ENCODE peak calls at places on chromosomes 13 and 19, in five cellular contexts. One of them, this sample, is unnamed.

GRCh38 chr19:16420781-16421386 is 50.9 kb downstream of the EPS15L1 start:
- DNase-seq in astrocyte of the spinal cord: no peak
- DNase-seq in GM12865: no peak
- DNase-seq in uterus: no peak
- DNase-seq in CD8-positive, alpha-beta T cell: no peak
- DNase-seq in this sample: no peak

GRCh38 chr19:4319067-4319718 is 14.8 kb downstream of the FSD1 start:
- DNase-seq in astrocyte of the spinal cord: no peak
- DNase-seq in GM12865: no peak
- DNase-seq in uterus: no peak
- DNase-seq in CD8-positive, alpha-beta T cell: no peak
- DNase-seq in this sample: no peak

GRCh38 chr19:21691656-21692055 is 75.7 kb downstream of the ZNF100 start:
- DNase-seq in astrocyte of the spinal cord: no peak
- DNase-seq in GM12865: no peak
- DNase-seq in uterus: peak
- DNase-seq in CD8-positive, alpha-beta T cell: no peak
- DNase-seq in this sample: no peak

GRCh38 chr13:73056054-73056962 is 2.5 kb upstream of the KLF5 start:
- DNase-seq in astrocyte of the spinal cord: peak
- DNase-seq in GM12865: no peak
- DNase-seq in uterus: no peak
- DNase-seq in CD8-positive, alpha-beta T cell: no peak
- DNase-seq in this sample: no peak

GRCh38 chr13:70896136-70896535 is 787.9 kb upstream of the KLHL1 start:
- DNase-seq in astrocyte of the spinal cord: no peak
- DNase-seq in GM12865: no peak
- DNase-seq in uterus: no peak
- DNase-seq in CD8-positive, alpha-beta T cell: no peak
- DNase-seq in this sample: no peak

GRCh38 chr19:38401148-38401547 is 1.7 kb upstream of the FAM98C start:
- DNase-seq in astrocyte of the spinal cord: peak
- DNase-seq in GM12865: no peak
- DNase-seq in uterus: no peak
- DNase-seq in CD8-positive, alpha-beta T cell: no peak
- DNase-seq in this sample: no peak

GRCh38 chr13:109844396-109844795 is 58.0 kb upstream of the IRS2 start:
- DNase-seq in astrocyte of the spinal cord: peak
- DNase-seq in GM12865: no peak
- DNase-seq in uterus: no peak
- DNase-seq in CD8-positive, alpha-beta T cell: no peak
- DNase-seq in this sample: no peak

GRCh38 chr19:5961969-5962945 is 15.7 kb downstream of the RANBP3 start:
- DNase-seq in astrocyte of the spinal cord: peak
- DNase-seq in GM12865: no peak
- DNase-seq in uterus: no peak
- DNase-seq in CD8-positive, alpha-beta T cell: peak
- DNase-seq in this sample: no peak

GRCh38 chr13:29487466-29488454 is 107.7 kb downstream of the SLC7A1 start:
- DNase-seq in astrocyte of the spinal cord: no peak
- DNase-seq in GM12865: no peak
- DNase-seq in uterus: no peak
- DNase-seq in CD8-positive, alpha-beta T cell: no peak
- DNase-seq in this sample: no peak

GRCh38 chr13:91383836-91384235 is 14.6 kb upstream of the GPC5 start:
- DNase-seq in astrocyte of the spinal cord: no peak
- DNase-seq in GM12865: no peak
- DNase-seq in uterus: no peak
- DNase-seq in CD8-positive, alpha-beta T cell: no peak
- DNase-seq in this sample: no peak

GRCh38 chr19:35124098-35125060 is 8.8 kb downstream of the FXYD3 start:
- DNase-seq in astrocyte of the spinal cord: peak
- DNase-seq in GM12865: peak
- DNase-seq in uterus: peak
- DNase-seq in CD8-positive, alpha-beta T cell: peak
- DNase-seq in this sample: peak

GRCh38 chr19:49592486-49593232 is 1.7 kb downstream of the PRR12 start:
- DNase-seq in astrocyte of the spinal cord: no peak
- DNase-seq in GM12865: peak
- DNase-seq in uterus: no peak
- DNase-seq in CD8-positive, alpha-beta T cell: no peak
- DNase-seq in this sample: no peak

GRCh38 chr13:51786425-51787010 is 17.4 kb downstream of the DHRS12 start:
- DNase-seq in astrocyte of the spinal cord: no peak
- DNase-seq in GM12865: no peak
- DNase-seq in uterus: no peak
- DNase-seq in CD8-positive, alpha-beta T cell: no peak
- DNase-seq in this sample: no peak
- H3K4me3 ChIP-seq in astrocyte of the spinal cord: no peak
- H3K4me3 ChIP-seq in GM12865: no peak
- H3K4me3 ChIP-seq in uterus: no peak
- H3K4me3 ChIP-seq in CD8-positive, alpha-beta T cell: no peak
- H3K4me3 ChIP-seq in this sample: no peak

GRCh38 chr19:44782729-44783128 is 5.0 kb downstream of the CBLC start:
- DNase-seq in astrocyte of the spinal cord: no peak
- DNase-seq in GM12865: no peak
- DNase-seq in uterus: no peak
- DNase-seq in CD8-positive, alpha-beta T cell: no peak
- DNase-seq in this sample: no peak
- TF ChIP-seq CTCF in astrocyte of the spinal cord: no peak
- TF ChIP-seq CTCF in GM12865: no peak
- TF ChIP-seq CTCF in uterus: no peak
- TF ChIP-seq CTCF in CD8-positive, alpha-beta T cell: no peak
- TF ChIP-seq CTCF in this sample: no peak

GRCh38 chr19:58538257-58539168 is 5.4 kb upstream of the TRIM28 start:
- DNase-seq in astrocyte of the spinal cord: no peak
- DNase-seq in GM12865: peak
- DNase-seq in uterus: no peak
- DNase-seq in CD8-positive, alpha-beta T cell: no peak
- DNase-seq in this sample: no peak
- H3K4me3 ChIP-seq in astrocyte of the spinal cord: no peak
- H3K4me3 ChIP-seq in GM12865: peak
- H3K4me3 ChIP-seq in uterus: peak
- H3K4me3 ChIP-seq in CD8-positive, alpha-beta T cell: peak
- H3K4me3 ChIP-seq in this sample: peak

DNA sequence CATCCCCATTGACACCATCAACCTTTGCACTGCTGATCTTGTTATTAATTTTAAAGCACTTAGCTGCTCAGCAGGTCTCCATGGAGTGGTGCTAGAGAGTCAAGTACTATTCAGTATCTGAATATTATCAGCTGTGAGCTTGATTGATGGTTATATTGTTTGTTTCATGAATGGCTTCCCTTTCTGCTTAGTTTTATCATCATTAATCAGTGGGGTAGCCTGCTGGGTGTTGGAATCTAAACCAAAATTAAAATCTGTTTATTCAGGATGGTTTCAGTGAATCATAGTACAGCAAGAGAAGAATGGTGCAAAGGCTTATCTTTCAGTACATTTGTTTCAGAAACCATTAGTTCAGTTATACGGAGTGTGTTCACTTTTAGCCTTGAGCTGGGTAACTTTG is 42.5 kb upstream of the SCEL start:
- DNase-seq in astrocyte of the spinal cord: peak
- DNase-seq in GM12865: peak
- DNase-seq in uterus: no peak
- DNase-seq in CD8-positive, alpha-beta T cell: no peak
- DNase-seq in this sample: no peak
- TF ChIP-seq CTCF in astrocyte of the spinal cord: peak
- TF ChIP-seq CTCF in GM12865: peak
- TF ChIP-seq CTCF in uterus: peak
- TF ChIP-seq CTCF in CD8-positive, alpha-beta T cell: no peak
- TF ChIP-seq CTCF in this sample: peak

GRCh38 chr19:18193388-18194207 is 580 bp downstream of the MPV17L2 start:
- DNase-seq in astrocyte of the spinal cord: no peak
- DNase-seq in GM12865: no peak
- DNase-seq in uterus: peak
- DNase-seq in CD8-positive, alpha-beta T cell: no peak
- DNase-seq in this sample: no peak

GRCh38 chr19:18196511-18196845 is 3.5 kb downstream of the MPV17L2 start:
- DNase-seq in astrocyte of the spinal cord: no peak
- DNase-seq in GM12865: no peak
- DNase-seq in uterus: no peak
- DNase-seq in CD8-positive, alpha-beta T cell: no peak
- DNase-seq in this sample: no peak

GRCh38 chr19:18194554-18195238 is 1.7 kb downstream of the MPV17L2 start:
- DNase-seq in astrocyte of the spinal cord: peak
- DNase-seq in GM12865: peak
- DNase-seq in uterus: peak
- DNase-seq in CD8-positive, alpha-beta T cell: no peak
- DNase-seq in this sample: peak

GRCh38 chr19:18192673-18193387 is at the start of gene MPV17L2:
- DNase-seq in astrocyte of the spinal cord: peak
- DNase-seq in GM12865: peak
- DNase-seq in uterus: peak
- DNase-seq in CD8-positive, alpha-beta T cell: peak
- DNase-seq in this sample: peak

DNA sequence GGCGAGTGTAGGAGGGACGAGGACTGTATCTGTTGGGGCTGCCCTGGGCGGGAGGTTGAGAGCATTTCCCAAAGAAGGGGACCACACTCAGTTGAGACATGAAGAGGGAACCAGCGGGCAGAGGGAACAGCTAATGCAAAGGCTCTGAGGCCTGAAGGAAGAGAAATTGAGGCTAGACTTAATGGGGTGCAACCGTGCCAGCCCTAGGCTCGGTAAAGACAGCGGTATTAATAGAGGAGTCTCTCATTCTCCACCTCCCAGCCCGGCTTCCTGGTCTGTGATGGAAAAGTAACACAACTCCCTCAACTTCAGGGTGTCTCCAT is 1.2 kb downstream of the MPV17L2 start:
- DNase-seq in astrocyte of the spinal cord: no peak
- DNase-seq in GM12865: no peak
- DNase-seq in uterus: no peak
- DNase-seq in CD8-positive, alpha-beta T cell: no peak
- DNase-seq in this sample: no peak
- H3K4me3 ChIP-seq in astrocyte of the spinal cord: peak
- H3K4me3 ChIP-seq in GM12865: peak
- H3K4me3 ChIP-seq in uterus: peak
- H3K4me3 ChIP-seq in CD8-positive, alpha-beta T cell: peak
- H3K4me3 ChIP-seq in this sample: peak

GRCh38 chr19:14473073-14473790 is 1.9 kb downstream of the PTGER1 start:
- DNase-seq in astrocyte of the spinal cord: no peak
- DNase-seq in GM12865: no peak
- DNase-seq in uterus: no peak
- DNase-seq in CD8-positive, alpha-beta T cell: no peak
- DNase-seq in this sample: no peak
- TF ChIP-seq CTCF in astrocyte of the spinal cord: no peak
- TF ChIP-seq CTCF in GM12865: no peak
- TF ChIP-seq CTCF in uterus: no peak
- TF ChIP-seq CTCF in CD8-positive, alpha-beta T cell: no peak
- TF ChIP-seq CTCF in this sample: no peak

This sample was measured in GM06990.